ENCODE peak calls at places on chromosomes 12 and 14, in seven cellular contexts. Q is endothelial cell of umbilical vein, N is H1, C is HCT116, Z is GM12878, J is K562, P is SK-N-SH. Y is an unnamed sample.
A peak's percentile ranks its signal among the peaks of the same experiment; 100 is the strongest.

GRCh38 chr14:72546359-72547035 is 347.4 kb downstream of the DPF3 start:
- DNase-seq in J (no peak), C (no peak), Z (no peak), N (no peak), P (no peak), Q (no peak), Y (no peak)

GRCh38 chr12:79420146-79420618 is 270.6 kb downstream of the PAWR start:
- DNase-seq in J (no peak), Z (no peak), C (peak; percentile 45), N (no peak), P (no peak), Q (peak; percentile 93), Y (peak; percentile 84)

GRCh38 chr14:28785096-28785952 is 18.7 kb downstream of the FOXG1 start:
- DNase-seq in Z (no peak), J (no peak), N (peak; percentile 76), C (no peak), Q (no peak), P (no peak), Y (peak; percentile 91)

GRCh38 chr14:75578786-75579781 is 664 bp downstream of the FLVCR2 start:
- DNase-seq in Z (no peak), Q (peak; percentile 61), P (no peak), N (no peak), C (no peak), J (peak; percentile 3), Y (no peak)

GRCh38 chr14:99737451-99737951 is 53.4 kb downstream of the CYP46A1 start:
- DNase-seq in Q (peak; percentile 79), C (no peak), Z (no peak), N (no peak), P (peak; percentile 67), J (no peak), Y (no peak)

GRCh38 chr14:70624972-70625371 is 16.7 kb upstream of the TTC9 start:
- DNase-seq in J (no peak), Q (no peak), C (no peak), P (no peak), N (no peak), Z (no peak), Y (no peak)

GRCh38 chr14:95500772-95501401 is 15.6 kb downstream of the SYNE3 start:
- DNase-seq in J (no peak), P (no peak), Q (peak; percentile 73), C (no peak), N (no peak), Z (no peak), Y (no peak)

GRCh38 chr14:35335388-35336092 is 43.4 kb downstream of the PSMA6 start:
- DNase-seq in N (peak; percentile 39), C (no peak), J (no peak), Q (peak; percentile 29), P (peak; percentile 36), Z (no peak), Y (no peak)

GRCh38 chr12:128789356-128789929 is 34.3 kb downstream of the SLC15A4 start:
- DNase-seq in J (no peak), P (no peak), N (no peak), Z (no peak), Q (no peak), C (no peak), Y (no peak)

GRCh38 chr12:103097496-103097895 is 140.0 kb downstream of the ASCL1 start:
- DNase-seq in Q (no peak), J (no peak), Z (no peak), P (peak; percentile 27), N (no peak), C (no peak), Y (no peak)

GRCh38 chr14:105315941-105316562 is 1.5 kb downstream of the PACS2 start:
- DNase-seq in N (no peak), P (peak; percentile 28), C (no peak), Z (no peak), J (no peak), Q (no peak), Y (no peak)

GRCh38 chr14:65301862-65302539 is 110.5 kb upstream of the FUT8 start:
- DNase-seq in N (no peak), P (no peak), C (no peak), J (peak; percentile 81), Z (peak; percentile 95), Q (no peak), Y (no peak)

GRCh38 chr14:100140452-100141132 is 18.9 kb downstream of the DEGS2 start:
- DNase-seq in Z (no peak), J (peak; percentile 89), C (no peak), N (peak; percentile 78), Q (peak; percentile 81), P (no peak), Y (peak; percentile 90)

GRCh38 chr14:72653026-72653425 is 240.9 kb downstream of the DPF3 start:
- DNase-seq in C (no peak), Z (no peak), N (no peak), J (peak; percentile 16), Q (no peak), P (no peak), Y (no peak)

GRCh38 chr14:104887623-104888488 is 22.8 kb downstream of the CEP170B start:
- DNase-seq in Z (no peak), Q (no peak), J (no peak), N (peak; percentile 41), C (no peak), P (no peak), Y (no peak)

GRCh38 chr12:15256760-15257159 is 35.5 kb upstream of the RERG start:
- DNase-seq in N (no peak), Q (no peak), C (no peak), P (no peak), J (no peak), Z (no peak), Y (no peak)

GRCh38 chr14:54565236-54566151 is 1.4 kb upstream of the SAMD4A start:
- DNase-seq in C (peak; percentile 79), J (peak; percentile 82), P (peak; percentile 91), Q (peak; percentile 94), N (peak; percentile 86), Z (no peak), Y (peak; percentile 90)
- TF ChIP-seq POLR2AphosphoS5 in C (peak; percentile 79), J (peak; percentile 44), P (peak; percentile 86), Q (no peak), N (peak; percentile 71), Z (no peak), Y (peak; percentile 58)

GRCh38 chr12:131893605-131894312 is 663 bp upstream of the ULK1 start:
- DNase-seq in C (no peak), J (no peak), Z (no peak), N (no peak), Q (no peak), P (no peak), Y (no peak)

GRCh38 chr12:131894981-131895639 is 688 bp downstream of the ULK1 start:
- DNase-seq in P (peak; percentile 53), Q (peak; percentile 8), N (peak; percentile 57), J (no peak), Z (no peak), C (no peak), Y (no peak)

GRCh38 chr12:131895640-131896079 is 1.2 kb downstream of the ULK1 start:
- DNase-seq in P (no peak), C (no peak), Z (no peak), Q (peak; percentile 24), N (no peak), J (peak; percentile 38), Y (no peak)

GRCh38 chr12:131892711-131893604 is 1.5 kb upstream of the ULK1 start:
- DNase-seq in Z (no peak), Q (no peak), P (no peak), N (no peak), J (no peak), C (no peak), Y (no peak)

GRCh38 chr12:131894313-131894860 is at the start of gene ULK1:
- DNase-seq in C (peak; percentile 64), J (peak; percentile 92), N (peak; percentile 97), P (peak; percentile 100), Z (peak; percentile 16), Q (peak; percentile 79), Y (peak; percentile 95)
- H2AFZ ChIP-seq in C (no peak within 1 kb of the TSS), J (peak within 1 kb of the TSS; percentile 76), N (no peak within 1 kb of the TSS), P (no peak within 1 kb of the TSS), Z (peak within 1 kb of the TSS; percentile 67), Q (peak within 1 kb of the TSS; percentile 67), Y (no peak within 1 kb of the TSS)

GRCh38 chr12:104721065-104721458 is 237.0 kb downstream of the SLC41A2 start:
- DNase-seq in Q (no peak), C (no peak), Z (no peak), P (no peak), N (no peak), J (no peak), Y (no peak)

GRCh38 chr12:104719700-104720345 is 238.3 kb downstream of the SLC41A2 start:
- DNase-seq in C (no peak), Q (no peak), Z (no peak), P (no peak), J (no peak), N (no peak), Y (no peak)

GRCh38 chr12:104716183-104716571 is 241.9 kb downstream of the SLC41A2 start:
- DNase-seq in Z (no peak), C (no peak), Q (no peak), P (no peak), J (no peak), N (no peak), Y (no peak)

GRCh38 chr12:104720346-104721064 is 237.6 kb downstream of the SLC41A2 start:
- DNase-seq in C (no peak), P (no peak), N (no peak), Q (peak; percentile 44), J (no peak), Z (no peak), Y (no peak)

DNA sequence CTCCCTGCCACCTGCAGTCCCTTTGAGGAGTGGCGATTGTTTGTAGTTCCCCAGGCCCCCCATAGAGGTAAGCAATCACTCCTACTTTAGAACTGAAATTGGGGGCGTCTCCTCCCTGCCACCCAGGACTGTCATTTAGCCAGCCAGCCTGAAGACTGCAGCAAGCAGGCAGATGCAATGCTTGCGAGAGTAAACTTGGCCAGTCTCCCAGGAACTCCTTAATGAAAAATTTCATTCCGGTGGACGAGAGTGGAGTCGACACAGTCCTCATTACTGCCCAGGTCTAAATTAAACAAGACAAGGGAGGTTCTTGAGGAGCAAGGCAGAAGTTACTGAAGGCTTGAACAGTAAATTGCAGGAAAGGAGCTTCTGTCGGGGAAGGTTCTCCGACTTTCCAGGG is 239.5 kb downstream of the SLC41A2 start:
- DNase-seq in Q (no peak), Z (no peak), P (no peak), C (no peak), J (no peak), N (no peak), Y (no peak)
- H4K20me1 ChIP-seq in Q (no peaks in the 10 kb centered on the region), Z (no peaks in the 10 kb centered on the region), P (no peaks in the 10 kb centered on the region), C (no peaks in the 10 kb centered on the region), J (peaks cover 5% of the 10 kb centered on the region), N (no peaks in the 10 kb centered on the region), Y (no peaks in the 10 kb centered on the region)

GRCh38 chr12:12466157-12466556 is 96.5 kb downstream of the DUSP16 start:
- DNase-seq in J (no peak), Z (no peak), N (no peak), C (no peak), P (no peak), Q (no peak), Y (no peak)
- TF ChIP-seq POLR2AphosphoS5 in J (no peak), Z (no peak), N (no peak), C (no peak), P (no peak), Q (no peak), Y (no peak)